ENCODE peak calls at places on chromosome 5, in five cellular contexts. R is SK-MEL-5, O is AG08395, X is iris pigment epithelial cell, E is colonic mucosa. S is an unnamed sample.

GRCh38 chr5:179803651-179804598 is 2.7 kb downstream of the MGAT4B start:
- DNase-seq in E (peak; percentile 33), O (peak; percentile 50), R (no peak), X (no peak), S (peak; percentile 77)

GRCh38 chr5:149611327-149611726 is 30.0 kb downstream of the ARHGEF37 start:
- DNase-seq in O (peak; percentile 53), R (no peak), X (peak; percentile 86), E (peak; percentile 84), S (no peak)

GRCh38 chr5:64925123-64925522 is 156.4 kb downstream of the CWC27 start:
- DNase-seq in O (no peak), R (no peak), X (no peak), E (no peak), S (no peak)

GRCh38 chr5:32339198-32339597 is 26.5 kb upstream of the MTMR12 start:
- DNase-seq in E (no peak), O (no peak), X (peak; percentile 22), R (peak; percentile 37), S (peak; percentile 34)

GRCh38 chr5:8726383-8727036 is 819.4 kb downstream of the SEMA5A start:
- DNase-seq in E (no peak), X (no peak), R (no peak), O (no peak), S (no peak)

GRCh38 chr5:54329731-54330709 is 19.6 kb upstream of the ARL15 start:
- DNase-seq in O (peak; percentile 78), E (peak; percentile 20), R (no peak), X (peak; percentile 96), S (no peak)

GRCh38 chr5:138138949-138139775 is at the start of gene NME5:
- DNase-seq in X (peak; percentile 70), R (peak; percentile 73), E (peak; percentile 49), O (peak; percentile 59), S (no peak)

GRCh38 chr5:151383011-151383410 is 35.7 kb upstream of the SLC36A2 start:
- DNase-seq in R (no peak), E (no peak), O (no peak), X (no peak), S (no peak)

GRCh38 chr5:122153230-122153629 is 23.9 kb downstream of the ZNF474 start:
- DNase-seq in X (peak; percentile 76), E (no peak), O (peak; percentile 76), R (no peak), S (no peak)

GRCh38 chr5:181271081-181271480 is 10.1 kb upstream of the TRIM52 start:
- DNase-seq in R (no peak), O (no peak), E (no peak), X (no peak), S (no peak)

GRCh38 chr5:10761842-10762165 is 770 bp upstream of the DAP start:
- DNase-seq in X (peak; percentile 13), O (no peak), R (no peak), E (no peak), S (no peak)

GRCh38 chr5:37665272-37665671 is 174.6 kb downstream of the GDNF start:
- DNase-seq in X (peak; percentile 55), E (no peak), O (no peak), R (no peak), S (no peak)

GRCh38 chr5:172778223-172778814 is 7.3 kb upstream of the DUSP1 start:
- DNase-seq in R (peak; percentile 20), X (peak; percentile 92), O (peak; percentile 84), E (peak; percentile 79), S (no peak)

GRCh38 chr5:1330847-1331831 is 13.8 kb downstream of the CLPTM1L start:
- DNase-seq in R (no peak), O (no peak), X (no peak), E (no peak), S (no peak)

S was measured in KBM-7.